ENCODE peak calls at places on chromosomes 13 and 19, in five cellular contexts. O, X, J, H and E are unnamed samples.

GRCh38 chr13:77300176-77301141 is 26.4 kb downstream of the MYCBP2 start:
- DNase-seq in O (no peak), X (no peak), J (peak), H (no peak), E (peak)

GRCh38 chr13:85148009-85148408 is 651.2 kb downstream of the SLITRK6 start:
- DNase-seq in O (no peak), X (peak), J (no peak), H (no peak), E (no peak)

GRCh38 chr19:42254083-42254849 is 662 bp downstream of the ERF start:
- DNase-seq in O (peak), X (peak), J (peak), H (peak), E (no peak)

GRCh38 chr19:15759962-15760565 is 22.3 kb downstream of the OR10H3 start:
- DNase-seq in O (no peak), X (no peak), J (no peak), H (no peak), E (no peak)

GRCh38 chr13:98977568-98978270 is at the start of gene DOCK9:
- DNase-seq in O (no peak), X (no peak), J (peak), H (no peak), E (peak)

GRCh38 chr19:45599286-45599685 is 2.7 kb downstream of the GPR4 start:
- DNase-seq in O (no peak), X (no peak), J (no peak), H (no peak), E (no peak)

GRCh38 chr13:111045170-111045569 is 69.9 kb upstream of the ARHGEF7 start:
- DNase-seq in O (no peak), X (no peak), J (no peak), H (no peak), E (no peak)

GRCh38 chr19:4374451-4375163 is 25.7 kb downstream of the SH3GL1 start:
- DNase-seq in O (no peak), X (no peak), J (peak), H (no peak), E (no peak)

GRCh38 chr19:48484931-48485612 is 15.9 kb downstream of the CYTH2 start:
- DNase-seq in O (no peak), X (no peak), J (no peak), H (no peak), E (no peak)

GRCh38 chr13:94345374-94346195 is 133.9 kb downstream of the DCT start:
- DNase-seq in O (no peak), X (no peak), J (no peak), H (no peak), E (peak)

GRCh38 chr13:56332671-56333070 is 808.0 kb upstream of the PRR20A start:
- DNase-seq in O (no peak), X (no peak), J (no peak), H (no peak), E (no peak)

GRCh38 chr19:6767357-6768235 is at the start of gene SH2D3A:
- DNase-seq in O (peak), X (peak), J (no peak), H (peak), E (peak)

GRCh38 chr13:20391597-20392452 is 133.8 kb downstream of the CRYL1 start:
- DNase-seq in O (no peak), X (no peak), J (no peak), H (no peak), E (no peak)

GRCh38 chr13:23867027-23867491 is 22.1 kb downstream of the MIPEP start:
- DNase-seq in O (no peak), X (no peak), J (peak), H (no peak), E (peak)